ENCODE peak calls at places on chromosomes 16 and 17, in five cellular contexts. C is ovary, X is cardiac muscle cell, P is sigmoid colon, U is thoracic aorta. O is an unnamed sample.

GRCh38 chr16:23343643-23344612 is 41.8 kb downstream of the SCNN1B start:
- DNase-seq in X (no peak), C (no peak), P (no peak), U (no peak), O (no peak)

GRCh38 chr17:72338847-72339790 is 218.3 kb downstream of the SOX9 start:
- DNase-seq in U (no peak), P (no peak), C (no peak), X (peak; percentile 33), O (peak; percentile 97)

GRCh38 chr17:265726-266125 is 84.3 kb upstream of the DOC2B start:
- DNase-seq in P (peak; percentile 60), X (no peak), C (peak; percentile 44), U (no peak), O (no peak)

GRCh38 chr16:67137605-67138004 is 13.2 kb downstream of the B3GNT9 start:
- DNase-seq in U (no peak), P (no peak), C (no peak), X (peak; percentile 67), O (peak; percentile 31)

GRCh38 chr17:72004476-72005331 is 116.1 kb upstream of the SOX9 start:
- DNase-seq in X (peak; percentile 12), U (no peak), P (no peak), C (no peak), O (no peak)

GRCh38 chr16:53780051-53780450 is 76.1 kb downstream of the FTO start:
- DNase-seq in C (no peak), X (no peak), U (no peak), P (no peak), O (no peak)

GRCh38 chr16:16163571-16163970 is 59.7 kb downstream of the ABCC6 start:
- DNase-seq in X (no peak), U (no peak), P (no peak), C (no peak), O (no peak)

GRCh38 chr16:74601131-74601871 is 5.6 kb downstream of the GLG1 start:
- DNase-seq in P (no peak), U (no peak), C (no peak), X (no peak), O (no peak)

GRCh38 chr17:74631468-74632195 is 8.1 kb upstream of the CD300E start:
- DNase-seq in C (no peak), P (no peak), U (no peak), X (peak; percentile 48), O (no peak)

GRCh38 chr16:30369091-30369937 is 980 bp downstream of the TBC1D10B start:
- DNase-seq in X (peak; percentile 47), C (peak; percentile 32), P (peak; percentile 75), U (no peak), O (no peak)

GRCh38 chr16:53581784-53582183 is 78.8 kb upstream of the AKTIP start:
- DNase-seq in U (no peak), C (no peak), P (no peak), X (no peak), O (no peak)

GRCh38 chr17:2949469-2950044 is 113.8 kb downstream of the OR1D5 start:
- DNase-seq in X (no peak), C (no peak), P (no peak), U (no peak), O (peak; percentile 49)

GRCh38 chr17:8701221-8701620 is 43.4 kb downstream of the CCDC42 start:
- DNase-seq in P (no peak), X (no peak), U (no peak), C (no peak), O (no peak)

GRCh38 chr17:12727076-12727750 is 61.5 kb downstream of the MYOCD start:
- DNase-seq in U (no peak), C (peak; percentile 23), X (no peak), P (no peak), O (peak; percentile 95)

GRCh38 chr17:53032861-53033271 is 789.9 kb upstream of the KIF2B start:
- DNase-seq in P (no peak), X (peak; percentile 94), C (no peak), U (no peak), O (peak; percentile 0)

GRCh38 chr16:28073836-28074235 is 10.3 kb upstream of the GSG1L start:
- DNase-seq in P (no peak), X (no peak), U (no peak), C (no peak), O (no peak)

GRCh38 chr16:31709181-31709580 is 164.4 kb upstream of the ZNF267 start:
- DNase-seq in U (no peak), C (no peak), P (no peak), X (no peak), O (no peak)

GRCh38 chr17:694239-694638 is 20.4 kb downstream of the VPS53 start:
- DNase-seq in C (no peak), P (no peak), U (no peak), X (no peak), O (peak; percentile 99)

GRCh38 chr17:55722742-55723487 is at the start of gene TMEM100:
- DNase-seq in C (peak; percentile 43), X (no peak), U (no peak), P (peak; percentile 87), O (peak; percentile 78)

GRCh38 chr17:63290784-63291183 is 155.3 kb downstream of the CYB561 start:
- DNase-seq in X (no peak), U (no peak), C (no peak), P (no peak), O (no peak)

GRCh38 chr16:86554599-86554916 is 477 bp downstream of the MTHFSD start:
- DNase-seq in C (no peak), X (peak; percentile 24), P (no peak), U (no peak), O (no peak)
- H3K4me1 ChIP-seq in C (peaks cover 7% of the 10 kb centered on the region), X (peaks cover 3% of the 10 kb centered on the region), P (peaks cover 14% of the 10 kb centered on the region), U (peaks cover 40% of the 10 kb centered on the region), O (peaks cover 7% of the 10 kb centered on the region)

DNA sequence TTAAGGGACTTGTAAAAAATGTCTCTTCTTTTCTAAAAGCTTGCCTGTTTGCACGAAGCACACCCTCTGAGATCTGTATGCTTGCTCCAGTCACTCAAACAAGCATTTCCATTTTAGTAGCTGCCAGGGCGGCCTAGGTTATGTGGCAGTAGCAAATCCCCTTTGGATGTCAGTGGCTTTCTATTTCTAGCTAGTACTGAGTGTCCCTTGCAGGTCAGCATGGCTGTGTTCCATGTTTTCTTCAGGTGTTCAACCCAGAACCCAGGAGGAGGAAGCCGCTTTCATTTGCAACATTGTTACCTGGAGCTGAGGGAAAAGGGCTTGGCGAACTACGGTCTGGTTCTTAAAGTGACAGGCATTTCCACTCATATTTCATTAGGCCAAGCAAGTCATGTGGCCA is 36.4 kb downstream of the FOXL1 start:
- DNase-seq in U (no peak), X (peak; percentile 14), P (no peak), C (no peak), O (no peak)
- H3K4me1 ChIP-seq in U (peaks cover 68% of the 10 kb centered on the region), X (peaks cover 6% of the 10 kb centered on the region), P (no peaks in the 10 kb centered on the region), C (peaks cover 1% of the 10 kb centered on the region), O (peaks cover 22% of the 10 kb centered on the region)

DNA sequence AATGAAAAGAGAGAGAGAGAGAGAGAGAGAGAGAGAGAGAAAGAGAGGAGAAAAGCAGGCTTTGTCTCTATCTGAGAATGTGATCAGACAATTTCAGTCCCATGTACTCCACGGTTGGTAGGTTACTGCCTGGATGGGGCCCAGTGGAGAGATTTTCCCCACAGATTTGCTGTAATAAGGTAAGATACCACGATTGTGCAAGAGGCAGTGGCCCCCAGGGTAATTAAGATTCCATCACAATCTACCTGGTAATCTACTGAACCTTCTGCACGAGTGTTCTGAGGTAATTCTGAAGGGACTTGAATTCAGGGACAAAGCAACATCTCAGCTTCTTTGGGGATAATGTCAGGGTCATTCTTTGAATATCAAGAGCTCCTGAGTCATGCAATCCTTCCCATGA is 306.7 kb downstream of the MAF start:
- DNase-seq in P (no peak), X (no peak), C (no peak), U (no peak), O (no peak)
- H3K4me1 ChIP-seq in P (no peaks in the 10 kb centered on the region), X (no peaks in the 10 kb centered on the region), C (peaks cover 2% of the 10 kb centered on the region), U (no peaks in the 10 kb centered on the region), O (no peaks in the 10 kb centered on the region)

DNA sequence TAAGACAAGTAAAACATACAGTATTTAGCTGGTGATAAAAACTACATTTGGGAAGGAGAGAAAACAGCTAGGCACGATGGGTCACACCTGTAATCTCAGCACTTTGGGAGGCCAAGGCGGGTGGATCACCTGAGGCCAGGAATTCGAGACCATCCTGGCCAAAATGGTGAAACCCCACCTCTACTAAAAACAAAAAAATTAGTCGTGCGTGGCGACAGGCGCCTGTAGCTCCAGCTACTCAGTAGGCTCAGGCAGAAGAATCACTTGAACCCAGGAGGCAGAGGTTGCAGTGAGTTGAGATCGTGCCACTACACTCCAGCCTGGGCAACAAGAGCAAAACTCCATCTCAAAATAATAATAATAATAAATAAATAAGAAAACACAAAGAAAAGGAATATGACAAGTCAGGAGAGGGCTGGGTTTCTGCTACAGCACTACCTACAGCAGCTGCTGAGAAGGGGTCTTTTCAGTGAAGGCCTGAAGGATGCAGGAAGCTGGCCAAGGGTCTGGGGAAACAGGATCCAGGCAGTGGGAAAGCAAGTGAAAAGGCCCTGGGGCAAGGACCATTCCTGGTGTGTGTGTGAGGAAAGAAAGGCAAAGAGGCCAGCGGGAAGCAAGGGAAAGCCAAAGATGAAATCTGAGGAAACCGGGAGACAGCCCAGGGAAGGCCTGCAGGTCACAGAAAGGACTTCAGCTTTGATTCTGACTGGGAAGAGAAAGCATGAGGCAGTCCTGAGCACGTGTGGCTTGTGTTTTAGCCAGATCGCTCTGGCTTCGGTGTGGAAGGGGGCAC is 10.6 kb downstream of the MBTPS1 start:
- DNase-seq in X (no peak), U (no peak), P (no peak), C (no peak), O (no peak)
- H3K4me1 ChIP-seq in X (peaks cover 5% of the 10 kb centered on the region), U (peaks cover 20% of the 10 kb centered on the region), P (peaks cover 25% of the 10 kb centered on the region), C (peaks cover 6% of the 10 kb centered on the region), O (peaks cover 3% of the 10 kb centered on the region)

GRCh38 chr17:5555254-5555653 is 29.1 kb downstream of the NLRP1 start:
- DNase-seq in C (no peak), U (no peak), P (no peak), X (no peak), O (peak; percentile 83)

GRCh38 chr17:5557485-5557884 is 26.8 kb downstream of the NLRP1 start:
- DNase-seq in U (no peak), X (no peak), P (no peak), C (no peak), O (peak; percentile 84)

GRCh38 chr17:5553479-5553878 is 30.8 kb downstream of the NLRP1 start:
- DNase-seq in P (no peak), X (no peak), U (no peak), C (no peak), O (no peak)

GRCh38 chr17:5557990-5558389 is 26.3 kb downstream of the NLRP1 start:
- DNase-seq in P (no peak), U (no peak), X (no peak), C (no peak), O (no peak)

GRCh38 chr17:5552841-5553240 is 31.5 kb downstream of the NLRP1 start:
- DNase-seq in P (no peak), C (no peak), U (no peak), X (no peak), O (no peak)
- H3K4me1 ChIP-seq in P (no peaks in the 10 kb centered on the region), C (no peaks in the 10 kb centered on the region), U (no peaks in the 10 kb centered on the region), X (no peaks in the 10 kb centered on the region), O (peaks cover 6% of the 10 kb centered on the region)

DNA sequence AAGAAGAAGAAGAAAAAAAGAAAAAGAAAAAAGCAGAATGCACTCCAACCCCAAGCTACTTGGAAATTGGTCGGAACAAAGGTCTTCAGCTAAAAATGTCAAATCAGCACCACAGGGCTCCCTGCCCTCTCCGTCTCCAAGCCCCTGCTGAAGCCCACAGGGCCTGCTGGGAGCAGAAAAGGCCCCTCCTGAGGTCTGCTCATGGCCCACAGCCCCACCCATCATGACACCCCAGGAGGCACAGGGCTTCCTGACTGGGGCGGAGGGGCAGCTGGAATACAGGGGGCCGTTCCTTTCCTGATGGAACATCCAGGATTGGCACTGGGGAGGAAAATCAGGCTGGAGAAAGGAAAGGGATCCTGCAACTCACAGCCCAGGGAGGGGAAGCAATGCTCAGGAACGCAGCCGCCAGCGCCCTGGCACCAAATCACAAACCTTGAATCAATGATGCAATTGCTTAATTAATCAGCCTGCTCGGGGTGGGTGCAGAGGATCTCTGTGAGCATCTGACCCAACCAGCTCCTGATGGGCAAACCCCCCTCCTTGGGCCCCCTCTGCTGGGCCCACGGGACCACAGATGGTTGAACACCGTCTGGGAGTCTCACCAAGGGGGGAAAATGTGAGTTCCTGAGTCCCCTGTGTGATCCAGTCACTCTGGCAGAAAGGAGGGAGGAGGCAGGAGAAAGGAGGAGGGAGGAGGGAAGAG is 155.5 kb downstream of the ZNF423 start:
- DNase-seq in P (peak; percentile 77), U (no peak), C (peak; percentile 57), X (no peak), O (no peak)
- H3K4me1 ChIP-seq in P (peaks cover 34% of the 10 kb centered on the region), U (peaks cover 56% of the 10 kb centered on the region), C (peaks cover 26% of the 10 kb centered on the region), X (peaks cover 75% of the 10 kb centered on the region), O (no peaks in the 10 kb centered on the region)